ENCODE peak calls at places on chromosomes 13 and 19, in six cellular contexts. V is germinal center; L is iris pigment epithelial cell; Y is NCI-H2081; Q is activated naive CD4-positive, alpha-beta T cell treated with Interleukin-2 at 50 U/mL for 16 hours; F is AG09319. K is an unnamed sample.

GRCh38 chr19:50695251-50696064 is 24.1 kb downstream of the SHANK1 start:
- DNase-seq in V (peak), L (no peak), Y (no peak), Q (no peak), F (no peak), K (no peak)

GRCh38 chr19:3357731-3358391 is 8.5 kb upstream of the NFIC start:
- DNase-seq in V (no peak), L (no peak), Y (no peak), Q (no peak), F (no peak), K (no peak)

GRCh38 chr13:60837806-60838205 is 440.8 kb downstream of the TDRD3 start:
- DNase-seq in V (no peak), L (peak), Y (no peak), Q (no peak), F (no peak), K (no peak)

GRCh38 chr19:47013041-47013517 is 6.6 kb upstream of the NPAS1 start:
- DNase-seq in V (peak), L (peak), Y (peak), Q (peak), F (peak), K (peak)

GRCh38 chr19:13037161-13037560 is 41.9 kb downstream of the NFIX start:
- DNase-seq in V (no peak), L (peak), Y (no peak), Q (no peak), F (no peak), K (no peak)

GRCh38 chr13:27476943-27477681 is 26.7 kb upstream of the MTIF3 start:
- DNase-seq in V (peak), L (peak), Y (peak), Q (peak), F (peak), K (peak)

GRCh38 chr19:6354098-6354674 is 7.1 kb upstream of the CLPP start:
- DNase-seq in V (no peak), L (no peak), Y (no peak), Q (no peak), F (no peak), K (no peak)

GRCh38 chr19:35746087-35746462 is 624 bp downstream of the PSENEN start:
- DNase-seq in V (no peak), L (no peak), Y (no peak), Q (no peak), F (no peak), K (no peak)

GRCh38 chr13:23349127-23349897 is 84.2 kb downstream of the SACS start:
- DNase-seq in V (no peak), L (no peak), Y (no peak), Q (no peak), F (peak), K (no peak)

GRCh38 chr19:56315076-56315828 is 613 bp upstream of the ZSCAN5A start:
- DNase-seq in V (peak), L (peak), Y (peak), Q (peak), F (peak), K (peak)

GRCh38 chr13:39405596-39405995 is 197.4 kb downstream of the LHFPL6 start:
- DNase-seq in V (no peak), L (no peak), Y (peak), Q (no peak), F (no peak), K (no peak)

GRCh38 chr19:19115954-19116353 is 22.3 kb downstream of the TMEM161A start:
- DNase-seq in V (peak), L (no peak), Y (no peak), Q (peak), F (no peak), K (peak)

K was measured in DMS153.